ENCODE peak calls at places on chromosomes 7 and 10, in five cellular contexts. B, E, Y, Q and G are unnamed samples.

GRCh38 chr10:115063702-115064479 is 29.3 kb upstream of the ATRNL1 start:
- DNase-seq in Y (no peak), Q (no peak), E (no peak), B (no peak), G (no peak)

GRCh38 chr10:6176691-6177231 is 26.0 kb upstream of the PFKFB3 start:
- DNase-seq in E (no peak), Y (no peak), B (no peak), Q (no peak), G (no peak)

GRCh38 chr10:56319386-56319785 is 41.7 kb downstream of the ZWINT start:
- DNase-seq in E (peak), Q (no peak), Y (peak), B (no peak), G (no peak)

GRCh38 chr7:17320102-17320497 is 21.6 kb downstream of the AHR start:
- DNase-seq in E (no peak), Y (no peak), Q (no peak), B (no peak), G (no peak)

GRCh38 chr7:159027803-159028455 is 116.7 kb downstream of the VIPR2 start:
- DNase-seq in Y (no peak), Q (peak), E (no peak), B (no peak), G (no peak)

GRCh38 chr10:61169294-61169693 is 225.3 kb upstream of the RHOBTB1 start:
- DNase-seq in E (no peak), B (no peak), Q (no peak), Y (no peak), G (no peak)

GRCh38 chr10:91883549-91884542 is 25.4 kb downstream of the FGFBP3 start:
- DNase-seq in E (no peak), B (no peak), Q (peak), Y (no peak), G (peak)

GRCh38 chr7:72161534-72161933 is 250.6 kb downstream of the CALN1 start:
- DNase-seq in B (no peak), E (no peak), Y (no peak), Q (no peak), G (peak)

GRCh38 chr7:63925626-63926460 is 72.8 kb upstream of the ZNF722 start:
- DNase-seq in Q (no peak), Y (peak), E (no peak), B (peak), G (no peak)

GRCh38 chr7:33733865-33734650 is 171.3 kb upstream of the BMPER start:
- DNase-seq in Q (no peak), E (no peak), Y (no peak), B (no peak), G (no peak)

GRCh38 chr10:59698326-59698725 is 11.3 kb downstream of the SLC16A9 start:
- DNase-seq in B (no peak), E (no peak), Y (no peak), Q (no peak), G (no peak)

GRCh38 chr7:26368542-26368941 is 76.9 kb downstream of the SNX10 start:
- DNase-seq in B (no peak), E (no peak), Q (no peak), Y (peak), G (no peak)

GRCh38 chr7:26329520-26330269 is 38.0 kb downstream of the SNX10 start:
- DNase-seq in Y (no peak), Q (no peak), B (no peak), E (no peak), G (no peak)

GRCh38 chr10:117268258-117268657 is 27.3 kb downstream of the SLC18A2 start:
- DNase-seq in Y (no peak), B (no peak), E (no peak), Q (no peak), G (no peak)

GRCh38 chr7:26091933-26092332 is 60.1 kb upstream of the NFE2L3 start:
- DNase-seq in Q (no peak), B (no peak), E (no peak), Y (peak), G (peak)

GRCh38 chr7:30688718-30689221 is 6.5 kb upstream of the CRHR2 start:
- DNase-seq in Q (no peak), Y (peak), E (no peak), B (no peak), G (peak)

GRCh38 chr10:119608316-119609155 is 11.8 kb upstream of the TIAL1 start:
- DNase-seq in Q (peak), E (no peak), Y (peak), B (no peak), G (peak)

GRCh38 chr7:74606101-74606908 is 51.2 kb upstream of the GTF2I start:
- DNase-seq in B (peak), Y (no peak), Q (no peak), E (no peak), G (peak)

GRCh38 chr7:9822458-9823290 is 1151.0 kb upstream of the PHF14 start:
- DNase-seq in Y (no peak), Q (no peak), E (no peak), B (no peak), G (no peak)

GRCh38 chr10:43120948-43121290 is 17.3 kb upstream of the CSGALNACT2 start:
- DNase-seq in E (peak), B (no peak), Y (no peak), Q (no peak), G (no peak)

GRCh38 chr10:3850999-3851937 is 66.3 kb upstream of the KLF6 start:
- DNase-seq in B (no peak), E (peak), Q (peak), Y (peak), G (no peak)

GRCh38 chr7:93821463-93821862 is 69.1 kb downstream of the TFPI2 start:
- DNase-seq in E (no peak), Y (no peak), Q (no peak), B (no peak), G (no peak)

GRCh38 chr7:154212861-154213260 is 160.7 kb downstream of the DPP6 start:
- DNase-seq in Q (no peak), B (no peak), Y (no peak), E (no peak), G (no peak)

GRCh38 chr7:16028651-16029050 is 342.2 kb upstream of the MEOX2 start:
- DNase-seq in B (no peak), E (no peak), Q (no peak), Y (no peak), G (no peak)

GRCh38 chr7:2813350-2814185 is 30.5 kb downstream of the GNA12 start:
- DNase-seq in E (no peak), Y (no peak), B (no peak), Q (no peak), G (peak)

GRCh38 chr10:105950410-105950809 is 1214.1 kb downstream of the SORCS1 start:
- DNase-seq in E (peak), Y (peak), Q (peak), B (peak), G (peak)

GRCh38 chr7:32957326-32958045 is at the start of gene FKBP9:
- DNase-seq in E (no peak), B (peak), Q (peak), Y (peak), G (peak)

GRCh38 chr10:131748191-131748590 is 152.6 kb upstream of the PPP2R2D start:
- DNase-seq in B (no peak), Q (no peak), Y (no peak), E (no peak), G (no peak)

GRCh38 chr7:148515237-148515636 is 75.3 kb upstream of the C7orf33 start:
- DNase-seq in B (no peak), E (no peak), Y (no peak), Q (no peak), G (no peak)

GRCh38 chr7:7867835-7868234 is 100.8 kb upstream of the GLCCI1 start:
- DNase-seq in Y (no peak), B (no peak), Q (no peak), E (no peak), G (no peak)

GRCh38 chr7:118626739-118627138 is 402.2 kb downstream of the ANKRD7 start:
- DNase-seq in B (no peak), E (no peak), Q (no peak), Y (no peak), G (peak)

GRCh38 chr7:151748733-151749132 is 128.2 kb downstream of the PRKAG2 start:
- DNase-seq in B (no peak), E (no peak), Y (no peak), Q (no peak), G (no peak)

GRCh38 chr10:72340510-72340895 is 14.2 kb downstream of the DNAJB12 start:
- DNase-seq in B (peak), Y (peak), Q (no peak), E (no peak), G (peak)

GRCh38 chr10:28681928-28682750 is 4.8 kb downstream of the BAMBI start:
- DNase-seq in Y (no peak), Q (no peak), B (peak), E (no peak), G (no peak)

GRCh38 chr7:916291-916941 is 38.1 kb downstream of the ADAP1 start:
- DNase-seq in B (no peak), E (no peak), Y (no peak), Q (no peak), G (no peak)

GRCh38 chr7:143408686-143409551 is at the start of gene EPHA1:
- DNase-seq in Y (no peak), B (peak), Q (no peak), E (no peak), G (peak)
- TF ChIP-seq JUNB in Y (no peak), B (no peak), Q (no peak), E (no peak), G (no peak)

GRCh38 chr7:38211940-38212339 is 33.9 kb downstream of the STARD3NL start:
- DNase-seq in Q (no peak), E (no peak), B (no peak), Y (no peak), G (no peak)
- H3K4me2 ChIP-seq in Q (no peak), E (no peak), B (no peak), Y (no peak), G (no peak)

DNA sequence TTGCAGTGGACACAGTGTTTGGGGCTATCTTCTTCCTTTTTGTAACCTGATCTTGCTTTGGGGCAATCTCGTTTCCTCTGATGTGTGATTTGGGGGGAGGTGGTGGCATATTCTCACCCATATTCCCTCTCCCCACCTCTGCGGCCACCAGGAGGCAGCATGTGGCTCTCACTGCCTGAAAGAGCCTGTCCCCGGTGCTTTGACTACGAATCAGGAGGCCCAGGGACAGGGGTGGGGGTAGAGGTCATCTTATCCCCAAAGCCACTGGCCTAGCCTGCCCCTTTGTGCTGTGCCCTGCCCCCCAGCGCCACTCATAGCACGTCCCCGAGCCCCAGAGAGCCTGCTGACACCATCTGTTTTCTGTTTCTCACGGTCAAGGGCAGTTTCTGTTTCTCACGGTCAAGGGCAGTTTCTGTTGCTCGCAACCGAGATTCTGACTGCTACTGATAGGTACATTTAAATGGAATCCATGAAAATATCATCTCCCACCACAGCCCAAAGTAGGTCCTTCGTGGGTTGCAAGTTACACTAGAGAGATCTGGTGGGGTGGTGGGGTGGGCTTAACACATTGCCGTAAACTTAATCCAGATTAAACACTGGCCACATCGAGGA is 28.2 kb downstream of the PHYH start:
- DNase-seq in E (no peak), Y (peak), B (peak), Q (peak), G (peak)
- TF ChIP-seq JUNB in E (no peak), Y (no peak), B (no peak), Q (no peak), G (no peak)

GRCh38 chr10:89552213-89552612 is 16.8 kb upstream of the SLC16A12 start:
- DNase-seq in B (no peak), Q (no peak), E (no peak), Y (no peak), G (no peak)

GRCh38 chr10:89547853-89548513 is 12.6 kb upstream of the SLC16A12 start:
- DNase-seq in E (no peak), Y (no peak), Q (no peak), B (no peak), G (no peak)

GRCh38 chr10:89548673-89549072 is 13.3 kb upstream of the SLC16A12 start:
- DNase-seq in E (no peak), Y (no peak), B (no peak), Q (no peak), G (no peak)

GRCh38 chr10:89550509-89550908 is 15.1 kb upstream of the SLC16A12 start:
- DNase-seq in Y (no peak), B (no peak), E (no peak), Q (no peak), G (no peak)

GRCh38 chr10:89549510-89549909 is 14.1 kb upstream of the SLC16A12 start:
- DNase-seq in Y (no peak), E (no peak), Q (no peak), B (no peak), G (no peak)
- H3K4me2 ChIP-seq in Y (peak), E (no peak), Q (no peak), B (no peak), G (no peak)

GRCh38 chr7:29208410-29209250 is 14.1 kb downstream of the CHN2 start:
- DNase-seq in E (no peak), Q (peak), Y (no peak), B (peak), G (no peak)

GRCh38 chr7:29204491-29205281 is 10.1 kb downstream of the CHN2 start:
- DNase-seq in E (no peak), Y (no peak), B (no peak), Q (peak), G (peak)

GRCh38 chr7:29209745-29210144 is 15.2 kb downstream of the CHN2 start:
- DNase-seq in Q (no peak), E (no peak), B (no peak), Y (no peak), G (no peak)

GRCh38 chr7:29207023-29207422 is 12.4 kb downstream of the CHN2 start:
- DNase-seq in Q (no peak), Y (no peak), B (no peak), E (no peak), G (no peak)

GRCh38 chr7:29207469-29207868 is 12.9 kb downstream of the CHN2 start:
- DNase-seq in Y (no peak), Q (peak), E (no peak), B (no peak), G (no peak)
- TF ChIP-seq JUNB in Y (no peak), Q (peak), E (no peak), B (no peak), G (no peak)